ENCODE peak calls at places on chromosomes 5 and 9, in six cellular contexts. One of them, this sample, is unnamed.
A peak's percentile ranks its signal among the peaks of the same experiment; 100 is the strongest.

GRCh38 chr5:145237843-145238242 is 597.3 kb downstream of the PRELID2 start:
- DNase-seq in right cardiac atrium: no peak
- DNase-seq in IMR-90: peak; percentile 24
- DNase-seq in NT2/D1: peak; percentile 71
- DNase-seq in H9: peak; percentile 77
- DNase-seq in right atrium auricular region: no peak
- DNase-seq in this sample: no peak

GRCh38 chr5:116090192-116090790 is 5.5 kb downstream of the COMMD10 start:
- DNase-seq in right cardiac atrium: no peak
- DNase-seq in IMR-90: no peak
- DNase-seq in NT2/D1: no peak
- DNase-seq in H9: no peak
- DNase-seq in right atrium auricular region: no peak
- DNase-seq in this sample: no peak

GRCh38 chr5:91978221-91978882 is 595.2 kb upstream of the ARRDC3 start:
- DNase-seq in right cardiac atrium: no peak
- DNase-seq in IMR-90: no peak
- DNase-seq in NT2/D1: no peak
- DNase-seq in H9: no peak
- DNase-seq in right atrium auricular region: no peak
- DNase-seq in this sample: no peak

GRCh38 chr9:128910906-128911305 is 9.9 kb upstream of the PHYHD1 start:
- DNase-seq in right cardiac atrium: no peak
- DNase-seq in IMR-90: no peak
- DNase-seq in NT2/D1: no peak
- DNase-seq in H9: no peak
- DNase-seq in right atrium auricular region: no peak
- DNase-seq in this sample: no peak

GRCh38 chr9:14438232-14438966 is 124.5 kb upstream of the NFIB start:
- DNase-seq in right cardiac atrium: no peak
- DNase-seq in IMR-90: peak; percentile 8
- DNase-seq in NT2/D1: no peak
- DNase-seq in H9: no peak
- DNase-seq in right atrium auricular region: no peak
- DNase-seq in this sample: no peak

GRCh38 chr5:144308211-144308610 is 137.5 kb downstream of the KCTD16 start:
- DNase-seq in right cardiac atrium: no peak
- DNase-seq in IMR-90: no peak
- DNase-seq in NT2/D1: no peak
- DNase-seq in H9: no peak
- DNase-seq in right atrium auricular region: no peak
- DNase-seq in this sample: no peak

GRCh38 chr5:104904561-104904960 is 1342.0 kb upstream of the NUDT12 start:
- DNase-seq in right cardiac atrium: no peak
- DNase-seq in IMR-90: no peak
- DNase-seq in NT2/D1: no peak
- DNase-seq in H9: no peak
- DNase-seq in right atrium auricular region: no peak
- DNase-seq in this sample: no peak

GRCh38 chr5:119417891-119418781 is 34.2 kb upstream of the HSD17B4 start:
- DNase-seq in right cardiac atrium: no peak
- DNase-seq in IMR-90: peak; percentile 76
- DNase-seq in NT2/D1: no peak
- DNase-seq in H9: no peak
- DNase-seq in right atrium auricular region: no peak
- DNase-seq in this sample: no peak

GRCh38 chr9:127183814-127184582 is 61.6 kb upstream of the ANGPTL2 start:
- DNase-seq in right cardiac atrium: peak; percentile 84
- DNase-seq in IMR-90: peak; percentile 88
- DNase-seq in NT2/D1: no peak
- DNase-seq in H9: no peak
- DNase-seq in right atrium auricular region: peak; percentile 85
- DNase-seq in this sample: peak; percentile 40

GRCh38 chr9:20408513-20408912 is 213.8 kb downstream of the MLLT3 start:
- DNase-seq in right cardiac atrium: no peak
- DNase-seq in IMR-90: no peak
- DNase-seq in NT2/D1: no peak
- DNase-seq in H9: no peak
- DNase-seq in right atrium auricular region: no peak
- DNase-seq in this sample: no peak

GRCh38 chr5:1545126-1545797 is 21.5 kb upstream of the LPCAT1 start:
- DNase-seq in right cardiac atrium: peak; percentile 15
- DNase-seq in IMR-90: no peak
- DNase-seq in NT2/D1: no peak
- DNase-seq in H9: no peak
- DNase-seq in right atrium auricular region: peak; percentile 13
- DNase-seq in this sample: no peak

GRCh38 chr5:145636396-145636795 is 198.7 kb downstream of the PRELID2 start:
- DNase-seq in right cardiac atrium: no peak
- DNase-seq in IMR-90: no peak
- DNase-seq in NT2/D1: no peak
- DNase-seq in H9: no peak
- DNase-seq in right atrium auricular region: no peak
- DNase-seq in this sample: no peak

GRCh38 chr5:126888180-126888579 is 111.2 kb downstream of the LMNB1 start:
- DNase-seq in right cardiac atrium: no peak
- DNase-seq in IMR-90: no peak
- DNase-seq in NT2/D1: no peak
- DNase-seq in H9: no peak
- DNase-seq in right atrium auricular region: no peak
- DNase-seq in this sample: no peak

GRCh38 chr5:57450991-57451876 is 31.4 kb downstream of the ACTBL2 start:
- DNase-seq in right cardiac atrium: no peak
- DNase-seq in IMR-90: peak; percentile 73
- DNase-seq in NT2/D1: no peak
- DNase-seq in H9: no peak
- DNase-seq in right atrium auricular region: no peak
- DNase-seq in this sample: no peak

GRCh38 chr5:82723168-82723567 is 354.0 kb downstream of the TMEM167A start:
- DNase-seq in right cardiac atrium: no peak
- DNase-seq in IMR-90: no peak
- DNase-seq in NT2/D1: no peak
- DNase-seq in H9: no peak
- DNase-seq in right atrium auricular region: no peak
- DNase-seq in this sample: no peak

GRCh38 chr5:103041071-103041676 is 78.8 kb downstream of the GIN1 start:
- DNase-seq in right cardiac atrium: no peak
- DNase-seq in IMR-90: peak; percentile 65
- DNase-seq in NT2/D1: no peak
- DNase-seq in H9: no peak
- DNase-seq in right atrium auricular region: no peak
- DNase-seq in this sample: no peak

GRCh38 chr5:101084353-101084752 is 181.3 kb upstream of the ST8SIA4 start:
- DNase-seq in right cardiac atrium: no peak
- DNase-seq in IMR-90: no peak
- DNase-seq in NT2/D1: no peak
- DNase-seq in H9: no peak
- DNase-seq in right atrium auricular region: no peak
- DNase-seq in this sample: no peak

GRCh38 chr9:2623046-2623865 is 1.7 kb downstream of the VLDLR start:
- DNase-seq in right cardiac atrium: peak; percentile 83
- DNase-seq in IMR-90: peak; percentile 59
- DNase-seq in NT2/D1: no peak
- DNase-seq in H9: peak; percentile 78
- DNase-seq in right atrium auricular region: peak; percentile 85
- DNase-seq in this sample: no peak

GRCh38 chr9:25700430-25700829 is 22.2 kb upstream of the TUSC1 start:
- DNase-seq in right cardiac atrium: no peak
- DNase-seq in IMR-90: no peak
- DNase-seq in NT2/D1: no peak
- DNase-seq in H9: no peak
- DNase-seq in right atrium auricular region: no peak
- DNase-seq in this sample: no peak
- H3K4me1 ChIP-seq in right cardiac atrium: no peaks in the 10 kb centered on the region
- H3K4me1 ChIP-seq in IMR-90: peaks cover 3% of the 10 kb centered on the region
- H3K4me1 ChIP-seq in NT2/D1: no peaks in the 10 kb centered on the region
- H3K4me1 ChIP-seq in H9: peaks cover 4% of the 10 kb centered on the region
- H3K4me1 ChIP-seq in right atrium auricular region: no peaks in the 10 kb centered on the region
- H3K4me1 ChIP-seq in this sample: no peaks in the 10 kb centered on the region

DNA sequence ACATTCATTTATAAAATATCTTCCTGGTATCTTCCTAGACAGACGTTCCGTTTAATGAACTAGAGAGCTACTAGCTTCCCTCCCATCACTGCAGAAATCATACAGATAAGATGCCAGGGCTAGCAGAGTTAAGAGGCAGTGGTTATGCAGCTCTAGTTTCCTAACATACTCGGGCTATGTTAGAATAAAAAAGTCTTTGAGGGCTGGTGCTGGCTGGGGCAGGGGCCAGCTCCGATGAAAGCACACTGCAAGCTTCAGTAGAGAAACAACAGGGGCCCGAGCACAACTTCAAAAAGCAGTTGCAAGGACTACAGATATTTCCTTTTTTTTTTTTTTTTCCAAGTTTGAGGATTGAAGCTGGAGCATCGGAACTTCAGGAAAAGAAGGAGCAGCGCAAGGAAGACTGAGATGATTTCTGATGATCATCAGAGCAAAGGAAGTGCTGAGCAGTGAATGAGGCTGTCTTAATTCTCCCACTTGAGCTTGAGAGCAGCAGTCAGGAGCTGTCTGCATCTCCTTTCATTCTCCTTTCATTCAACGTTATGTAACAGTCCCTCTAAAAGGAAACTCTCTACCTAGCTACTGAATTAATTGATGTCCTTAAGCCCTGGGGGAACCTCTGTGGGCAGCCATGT is 47.7 kb upstream of the ADCY2 start:
- DNase-seq in right cardiac atrium: no peak
- DNase-seq in IMR-90: no peak
- DNase-seq in NT2/D1: no peak
- DNase-seq in H9: no peak
- DNase-seq in right atrium auricular region: no peak
- DNase-seq in this sample: no peak
- H3K4me1 ChIP-seq in right cardiac atrium: no peaks in the 10 kb centered on the region
- H3K4me1 ChIP-seq in IMR-90: no peaks in the 10 kb centered on the region
- H3K4me1 ChIP-seq in NT2/D1: no peaks in the 10 kb centered on the region
- H3K4me1 ChIP-seq in H9: peaks cover 6% of the 10 kb centered on the region
- H3K4me1 ChIP-seq in right atrium auricular region: no peaks in the 10 kb centered on the region
- H3K4me1 ChIP-seq in this sample: no peaks in the 10 kb centered on the region

DNA sequence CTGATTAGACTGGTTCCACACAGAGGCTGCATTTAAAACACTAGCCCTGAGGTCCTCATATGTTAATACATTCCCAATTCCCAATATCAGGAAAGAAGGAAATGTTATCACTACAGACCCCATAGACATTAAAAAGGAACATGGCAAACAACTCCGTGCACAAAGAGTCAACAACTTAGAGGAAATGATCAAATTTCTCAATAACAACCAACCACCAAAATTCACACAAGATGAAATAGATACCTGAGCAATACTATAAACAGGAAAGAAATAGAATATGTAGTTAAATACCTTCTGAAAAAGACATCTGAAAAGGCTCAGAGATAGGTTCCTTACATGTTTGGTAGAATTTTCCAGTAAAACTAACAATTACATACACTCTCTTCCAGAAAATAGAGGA is 28.9 kb downstream of the SEMA4D start:
- DNase-seq in right cardiac atrium: no peak
- DNase-seq in IMR-90: no peak
- DNase-seq in NT2/D1: no peak
- DNase-seq in H9: no peak
- DNase-seq in right atrium auricular region: no peak
- DNase-seq in this sample: no peak
- H3K4me1 ChIP-seq in right cardiac atrium: no peaks in the 10 kb centered on the region
- H3K4me1 ChIP-seq in IMR-90: peaks cover 14% of the 10 kb centered on the region
- H3K4me1 ChIP-seq in NT2/D1: peaks cover 7% of the 10 kb centered on the region
- H3K4me1 ChIP-seq in H9: peaks cover 28% of the 10 kb centered on the region
- H3K4me1 ChIP-seq in right atrium auricular region: no peaks in the 10 kb centered on the region
- H3K4me1 ChIP-seq in this sample: no peaks in the 10 kb centered on the region

GRCh38 chr5:111237470-111237869 is 13.3 kb downstream of the CAMK4 start:
- DNase-seq in right cardiac atrium: no peak
- DNase-seq in IMR-90: peak; percentile 19
- DNase-seq in NT2/D1: no peak
- DNase-seq in H9: no peak
- DNase-seq in right atrium auricular region: no peak
- DNase-seq in this sample: no peak
- H3K4me1 ChIP-seq in right cardiac atrium: no peaks in the 10 kb centered on the region
- H3K4me1 ChIP-seq in IMR-90: peaks cover 6% of the 10 kb centered on the region
- H3K4me1 ChIP-seq in NT2/D1: no peaks in the 10 kb centered on the region
- H3K4me1 ChIP-seq in H9: no peaks in the 10 kb centered on the region
- H3K4me1 ChIP-seq in right atrium auricular region: no peaks in the 10 kb centered on the region
- H3K4me1 ChIP-seq in this sample: peaks cover 6% of the 10 kb centered on the region

DNA sequence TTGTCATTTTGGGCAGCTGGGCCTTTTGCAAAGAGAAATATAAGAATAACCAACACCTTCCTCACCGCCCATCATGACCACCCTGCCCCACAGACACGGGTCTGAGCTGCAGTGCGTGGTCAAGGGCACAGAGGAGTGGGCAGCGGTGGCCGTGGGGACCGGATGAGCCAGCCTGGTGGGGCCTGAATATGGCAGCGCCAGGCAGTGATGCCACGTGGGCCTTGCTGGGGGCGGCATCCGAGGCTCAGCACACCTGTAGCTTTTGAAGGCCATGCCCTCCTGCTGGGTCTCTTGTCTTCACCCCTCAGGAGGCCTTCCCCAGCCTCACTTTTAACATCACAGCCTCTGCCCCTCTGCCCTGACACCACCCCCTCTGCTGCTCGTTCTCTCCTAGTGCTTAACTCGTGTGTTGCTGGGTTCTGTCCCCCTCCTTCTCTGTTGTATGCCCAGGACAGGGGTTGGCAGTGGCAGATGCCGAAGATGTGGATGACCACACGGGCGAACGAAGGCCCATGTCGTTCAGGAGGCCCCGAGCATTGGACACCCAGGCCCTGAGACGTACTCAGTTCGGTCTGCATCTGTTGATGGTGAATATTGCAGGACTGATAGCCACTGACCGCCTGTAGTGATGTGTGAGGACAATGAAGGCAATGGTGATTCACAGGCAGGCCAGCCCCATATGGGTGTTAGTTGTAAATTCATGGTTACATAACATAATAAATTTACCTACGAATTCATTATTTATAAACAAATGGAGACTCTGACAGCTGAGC is 46.0 kb downstream of the AHRR start:
- DNase-seq in right cardiac atrium: no peak
- DNase-seq in IMR-90: no peak
- DNase-seq in NT2/D1: no peak
- DNase-seq in H9: peak; percentile 20
- DNase-seq in right atrium auricular region: peak; percentile 32
- DNase-seq in this sample: peak; percentile 49
- H3K4me1 ChIP-seq in right cardiac atrium: no peaks in the 10 kb centered on the region
- H3K4me1 ChIP-seq in IMR-90: peaks cover 27% of the 10 kb centered on the region
- H3K4me1 ChIP-seq in NT2/D1: peaks cover 9% of the 10 kb centered on the region
- H3K4me1 ChIP-seq in H9: no peaks in the 10 kb centered on the region
- H3K4me1 ChIP-seq in right atrium auricular region: no peaks in the 10 kb centered on the region
- H3K4me1 ChIP-seq in this sample: no peaks in the 10 kb centered on the region

GRCh38 chr9:113636165-113636564 is 172.6 kb downstream of the RGS3 start:
- DNase-seq in right cardiac atrium: peak; percentile 65
- DNase-seq in IMR-90: peak; percentile 91
- DNase-seq in NT2/D1: no peak
- DNase-seq in H9: no peak
- DNase-seq in right atrium auricular region: no peak
- DNase-seq in this sample: peak; percentile 10

GRCh38 chr9:113638504-113638903 is 175.0 kb downstream of the RGS3 start:
- DNase-seq in right cardiac atrium: no peak
- DNase-seq in IMR-90: no peak
- DNase-seq in NT2/D1: no peak
- DNase-seq in H9: no peak
- DNase-seq in right atrium auricular region: no peak
- DNase-seq in this sample: no peak

GRCh38 chr9:113635586-113635985 is 172.1 kb downstream of the RGS3 start:
- DNase-seq in right cardiac atrium: no peak
- DNase-seq in IMR-90: no peak
- DNase-seq in NT2/D1: no peak
- DNase-seq in H9: no peak
- DNase-seq in right atrium auricular region: no peak
- DNase-seq in this sample: peak; percentile 7

GRCh38 chr9:113634597-113635515 is 171.3 kb downstream of the RGS3 start:
- DNase-seq in right cardiac atrium: no peak
- DNase-seq in IMR-90: peak; percentile 69
- DNase-seq in NT2/D1: no peak
- DNase-seq in H9: no peak
- DNase-seq in right atrium auricular region: no peak
- DNase-seq in this sample: peak; percentile 9

GRCh38 chr9:113636693-113637092 is 173.2 kb downstream of the RGS3 start:
- DNase-seq in right cardiac atrium: no peak
- DNase-seq in IMR-90: no peak
- DNase-seq in NT2/D1: no peak
- DNase-seq in H9: no peak
- DNase-seq in right atrium auricular region: no peak
- DNase-seq in this sample: no peak
- H3K4me1 ChIP-seq in right cardiac atrium: peaks cover 2% of the 10 kb centered on the region
- H3K4me1 ChIP-seq in IMR-90: peaks cover 39% of the 10 kb centered on the region
- H3K4me1 ChIP-seq in NT2/D1: peaks cover 10% of the 10 kb centered on the region
- H3K4me1 ChIP-seq in H9: no peaks in the 10 kb centered on the region
- H3K4me1 ChIP-seq in right atrium auricular region: no peaks in the 10 kb centered on the region
- H3K4me1 ChIP-seq in this sample: no peaks in the 10 kb centered on the region

This sample was measured in RWPE2.